ENCODE peak calls at places on chromosomes 6 and 20, in six cellular contexts. D, O, R, S, H and W are unnamed samples.

GRCh38 chr6:3137057-3137777 is 18.7 kb downstream of the BPHL start:
- DNase-seq in D (no peak), O (no peak), R (no peak), S (no peak), H (no peak), W (no peak)

GRCh38 chr6:13378669-13379590 is 50.6 kb upstream of the TBC1D7 start:
- DNase-seq in D (no peak), O (no peak), R (no peak), S (peak; percentile 68), H (peak; percentile 36), W (no peak)

GRCh38 chr20:15555913-15556312 is 1017.3 kb downstream of the KIF16B start:
- DNase-seq in D (no peak), O (no peak), R (no peak), S (no peak), H (no peak), W (peak; percentile 19)

GRCh38 chr6:83514877-83515466 is 2.6 kb downstream of the PRSS35 start:
- DNase-seq in D (no peak), O (no peak), R (no peak), S (peak; percentile 55), H (peak; percentile 85), W (no peak)

GRCh38 chr6:138397128-138397814 is 6.8 kb upstream of the HEBP2 start:
- DNase-seq in D (no peak), O (no peak), R (no peak), S (no peak), H (no peak), W (no peak)

GRCh38 chr6:105108631-105109262 is 71.1 kb downstream of the POPDC3 start:
- DNase-seq in D (no peak), O (no peak), R (no peak), S (peak; percentile 11), H (no peak), W (no peak)

GRCh38 chr6:11754625-11755289 is 23.8 kb downstream of the ADTRP start:
- DNase-seq in D (no peak), O (no peak), R (no peak), S (no peak), H (no peak), W (no peak)

GRCh38 chr6:56399672-56400263 is 152.4 kb upstream of the COL21A1 start:
- DNase-seq in D (no peak), O (no peak), R (no peak), S (no peak), H (peak; percentile 27), W (no peak)

GRCh38 chr6:153096792-153097191 is 34.3 kb downstream of the RGS17 start:
- DNase-seq in D (no peak), O (no peak), R (no peak), S (no peak), H (no peak), W (no peak)

GRCh38 chr6:152394303-152394702 is 242.9 kb downstream of the SYNE1 start:
- DNase-seq in D (no peak), O (no peak), R (no peak), S (no peak), H (no peak), W (no peak)

GRCh38 chr6:12903246-12903645 is 186.7 kb downstream of the PHACTR1 start:
- DNase-seq in D (no peak), O (no peak), R (no peak), S (no peak), H (no peak), W (no peak)

GRCh38 chr6:75268121-75268987 is 16.2 kb downstream of the TMEM30A start:
- DNase-seq in D (no peak), O (no peak), R (no peak), S (peak; percentile 62), H (peak; percentile 18), W (no peak)

GRCh38 chr6:126531273-126531672 is 191.4 kb downstream of the CENPW start:
- DNase-seq in D (no peak), O (no peak), R (no peak), S (no peak), H (no peak), W (no peak)

GRCh38 chr6:156776470-156776840 is 723 bp upstream of the ARID1B start:
- DNase-seq in D (no peak), O (no peak), R (no peak), S (no peak), H (peak; percentile 37), W (no peak)

GRCh38 chr6:34576286-34576955 is 20.3 kb upstream of the SPDEF start:
- DNase-seq in D (no peak), O (no peak), R (peak; percentile 34), S (no peak), H (no peak), W (no peak)

DNA sequence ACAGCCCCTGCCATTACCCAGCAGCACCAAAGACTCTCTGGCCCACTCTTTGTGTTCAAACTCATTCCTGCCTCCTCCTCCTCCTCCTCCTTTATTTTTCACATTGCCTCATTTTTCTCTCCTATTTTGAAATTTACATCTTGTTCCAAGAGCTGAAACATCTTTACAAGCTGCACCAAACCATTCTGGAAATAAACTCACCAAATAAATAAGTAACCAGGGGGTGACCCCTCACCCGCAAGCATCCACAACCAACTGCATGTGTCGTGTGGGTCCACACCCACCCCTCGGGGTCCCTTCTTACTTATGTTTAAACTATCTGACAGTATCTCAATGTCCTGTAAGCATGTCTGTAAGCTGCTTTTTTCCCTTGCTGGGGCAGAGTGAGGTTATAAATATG is 1.4 kb downstream of the KCNB1 start:
- DNase-seq in D (no peak), O (no peak), R (no peak), S (no peak), H (no peak), W (no peak)
- H3K27me3 ChIP-seq in D (peaks cover 4% of the 10 kb centered on the region), O (no peaks in the 10 kb centered on the region), R (peaks cover 62% of the 10 kb centered on the region), S (peaks cover 35% of the 10 kb centered on the region), H (peaks cover 32% of the 10 kb centered on the region), W (peaks cover 15% of the 10 kb centered on the region)

GRCh38 chr20:48823960-48824497 is 3.8 kb downstream of the PREX1 start:
- DNase-seq in D (no peak), O (no peak), R (no peak), S (peak; percentile 54), H (peak; percentile 93), W (peak; percentile 46)

GRCh38 chr20:48826064-48826463 is 1.7 kb downstream of the PREX1 start:
- DNase-seq in D (no peak), O (no peak), R (no peak), S (no peak), H (no peak), W (no peak)

GRCh38 chr20:48823476-48823875 is 4.3 kb downstream of the PREX1 start:
- DNase-seq in D (no peak), O (no peak), R (no peak), S (no peak), H (no peak), W (no peak)

GRCh38 chr20:48825551-48825885 is 2.3 kb downstream of the PREX1 start:
- DNase-seq in D (no peak), O (no peak), R (no peak), S (no peak), H (no peak), W (no peak)

DNA sequence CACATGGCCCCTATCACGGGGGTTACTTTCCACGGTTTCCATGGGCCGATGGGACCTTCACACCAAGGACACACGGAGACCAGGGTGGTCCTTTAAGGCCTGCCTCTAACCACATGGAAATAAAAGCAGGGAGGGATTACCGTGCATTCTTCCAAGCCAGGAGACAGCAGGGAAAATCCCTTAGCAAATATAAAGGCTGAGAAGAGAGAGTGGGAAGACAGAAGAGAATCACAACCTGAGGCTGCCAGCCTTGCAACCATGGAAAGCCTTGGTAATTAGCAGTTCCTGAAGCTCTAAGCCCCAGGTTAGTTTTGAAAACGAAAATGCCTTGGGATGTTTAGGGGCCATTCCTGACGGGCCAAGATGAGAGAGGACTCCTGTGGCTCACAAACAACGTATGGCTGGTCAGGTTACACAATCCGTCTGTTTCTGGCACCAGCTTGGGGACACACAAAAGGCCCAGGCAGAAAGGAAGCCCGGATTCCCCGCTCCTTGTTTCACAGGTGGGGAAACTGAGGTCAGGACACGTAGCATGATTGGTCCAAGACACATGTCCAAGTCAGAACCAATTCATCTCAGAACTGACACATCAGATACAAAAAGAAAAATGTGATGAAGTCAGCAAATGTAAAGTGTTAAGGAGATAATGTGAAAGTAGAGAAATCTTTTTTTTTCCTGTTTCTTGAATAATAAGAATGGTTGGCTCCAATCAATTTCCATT is 2.8 kb downstream of the PREX1 start:
- DNase-seq in D (no peak), O (no peak), R (no peak), S (no peak), H (no peak), W (no peak)
- H3K27me3 ChIP-seq in D (no peaks in the 10 kb centered on the region), O (no peaks in the 10 kb centered on the region), R (peaks cover 20% of the 10 kb centered on the region), S (no peaks in the 10 kb centered on the region), H (no peaks in the 10 kb centered on the region), W (no peaks in the 10 kb centered on the region)

GRCh38 chr6:161835426-161836029 is 561.7 kb upstream of the AGPAT4 start:
- DNase-seq in D (no peak), O (no peak), R (no peak), S (no peak), H (no peak), W (no peak)
- H3K27me3 ChIP-seq in D (no peaks in the 10 kb centered on the region), O (no peaks in the 10 kb centered on the region), R (no peaks in the 10 kb centered on the region), S (peaks cover 84% of the 10 kb centered on the region), H (peaks cover 59% of the 10 kb centered on the region), W (no peaks in the 10 kb centered on the region)

GRCh38 chr20:62711703-62712101 is 3.1 kb downstream of the NTSR1 start:
- DNase-seq in D (no peak), O (no peak), R (no peak), S (no peak), H (no peak), W (no peak)
- H3K27me3 ChIP-seq in D (no peaks in the 10 kb centered on the region), O (no peaks in the 10 kb centered on the region), R (peaks cover 79% of the 10 kb centered on the region), S (no peaks in the 10 kb centered on the region), H (peaks cover 3% of the 10 kb centered on the region), W (peaks cover 30% of the 10 kb centered on the region)

GRCh38 chr20:44810061-44810390 is 320 bp downstream of the RIMS4 start:
- DNase-seq in D (no peak), O (peak; percentile 51), R (no peak), S (no peak), H (no peak), W (no peak)
- H3K27me3 ChIP-seq in D (peaks cover 8% of the 10 kb centered on the region), O (no peaks in the 10 kb centered on the region), R (peaks cover 56% of the 10 kb centered on the region), S (peaks cover 77% of the 10 kb centered on the region), H (peaks cover 70% of the 10 kb centered on the region), W (peaks cover 39% of the 10 kb centered on the region)

GRCh38 chr6:40328988-40329545 is 258.1 kb downstream of the LRFN2 start:
- DNase-seq in D (no peak), O (no peak), R (no peak), S (no peak), H (no peak), W (no peak)

GRCh38 chr6:40326689-40327404 is 260.3 kb downstream of the LRFN2 start:
- DNase-seq in D (no peak), O (no peak), R (no peak), S (no peak), H (no peak), W (no peak)

GRCh38 chr6:40325791-40326190 is 261.4 kb downstream of the LRFN2 start:
- DNase-seq in D (no peak), O (no peak), R (no peak), S (no peak), H (no peak), W (no peak)

GRCh38 chr6:40330301-40330721 is 256.9 kb downstream of the LRFN2 start:
- DNase-seq in D (no peak), O (no peak), R (no peak), S (no peak), H (no peak), W (no peak)

GRCh38 chr6:40328376-40328987 is 258.7 kb downstream of the LRFN2 start:
- DNase-seq in D (no peak), O (no peak), R (peak; percentile 52), S (no peak), H (peak; percentile 55), W (no peak)
- H3K27me3 ChIP-seq in D (no peaks in the 10 kb centered on the region), O (no peaks in the 10 kb centered on the region), R (peaks cover 23% of the 10 kb centered on the region), S (peaks cover 21% of the 10 kb centered on the region), H (no peaks in the 10 kb centered on the region), W (peaks cover 2% of the 10 kb centered on the region)

GRCh38 chr20:64162239-64162621 is 2.0 kb upstream of the MYT1 start:
- DNase-seq in D (no peak), O (no peak), R (no peak), S (no peak), H (no peak), W (no peak)
- H3K27me3 ChIP-seq in D (no peaks in the 10 kb centered on the region), O (no peaks in the 10 kb centered on the region), R (peaks cover 72% of the 10 kb centered on the region), S (peaks cover 83% of the 10 kb centered on the region), H (peaks cover 68% of the 10 kb centered on the region), W (peaks cover 23% of the 10 kb centered on the region)